ENCODE peak calls at places on chromosome 5, in nine cellular contexts. C is KBM-7; R is amygdala; B is central memory CD4-positive, alpha-beta T cell; G is AG10803; E is EH; M is NCI-H1694; Y is dorsolateral prefrontal cortex; O is HS-5. D is an unnamed sample.

GRCh38 chr5:159435855-159436254 is 105.6 kb upstream of the IL12B start:
- DNase-seq in C (no peak), R (no peak), B (no peak), G (no peak), E (no peak), M (no peak), Y (no peak), O (no peak), D (no peak)

GRCh38 chr5:14266686-14267085 is 123.5 kb downstream of the TRIO start:
- DNase-seq in C (no peak), R (no peak), B (no peak), G (no peak), E (no peak), M (no peak), Y (no peak), O (no peak), D (no peak)

GRCh38 chr5:172756764-172757393 is 14.1 kb downstream of the DUSP1 start:
- DNase-seq in C (no peak), R (no peak), B (no peak), G (no peak), E (no peak), M (no peak), Y (no peak), O (no peak), D (no peak)

GRCh38 chr5:67160985-67161384 is 35.6 kb downstream of the CD180 start:
- DNase-seq in C (no peak), R (no peak), B (peak; percentile 47), G (peak; percentile 80), E (peak; percentile 70), M (no peak), Y (no peak), O (peak; percentile 28), D (no peak)

GRCh38 chr5:134874831-134875655 is 872 bp downstream of the TXNDC15 start:
- DNase-seq in C (peak; percentile 52), R (peak; percentile 42), B (peak; percentile 15), G (peak; percentile 91), E (peak; percentile 93), M (peak; percentile 28), Y (peak; percentile 41), O (peak; percentile 45), D (peak; percentile 62)

GRCh38 chr5:89117131-89117644 is 234.2 kb upstream of the MEF2C start:
- DNase-seq in C (peak; percentile 49), R (no peak), B (no peak), G (no peak), E (no peak), M (no peak), Y (no peak), O (no peak), D (no peak)

GRCh38 chr5:126471875-126472537 is 48.8 kb downstream of the GRAMD2B start:
- DNase-seq in C (no peak), R (no peak), B (no peak), G (peak; percentile 84), E (peak; percentile 90), M (no peak), Y (no peak), O (peak; percentile 64), D (no peak)

GRCh38 chr5:56671571-56671970 is 143.8 kb upstream of the MAP3K1 start:
- DNase-seq in C (no peak), R (no peak), B (no peak), G (no peak), E (peak; percentile 44), M (no peak), Y (no peak), O (no peak), D (no peak)

GRCh38 chr5:68502531-68502930 is 287.0 kb downstream of the PIK3R1 start:
- DNase-seq in C (no peak), R (no peak), B (no peak), G (no peak), E (peak; percentile 51), M (no peak), Y (no peak), O (no peak), D (no peak)

GRCh38 chr5:150129813-150130492 is 25.7 kb downstream of the PDGFRB start:
- DNase-seq in C (peak; percentile 80), R (no peak), B (no peak), G (peak; percentile 70), E (peak; percentile 77), M (peak; percentile 43), Y (peak; percentile 39), O (no peak), D (no peak)

GRCh38 chr5:84249918-84250635 is 134.6 kb downstream of the EDIL3 start:
- DNase-seq in C (no peak), R (no peak), B (no peak), G (peak; percentile 88), E (peak; percentile 84), M (no peak), Y (no peak), O (peak; percentile 91), D (no peak)

GRCh38 chr5:135944967-135945560 is 9.7 kb downstream of the LECT2 start:
- DNase-seq in C (peak; percentile 58), R (no peak), B (peak; percentile 33), G (peak; percentile 89), E (peak; percentile 80), M (peak; percentile 69), Y (no peak), O (peak; percentile 59), D (no peak)